ENCODE peak calls at places on chromosomes 3 and 15, in nine cellular contexts. One of them, this sample, is unnamed.

GRCh38 chr3:64878372-64878771 is 190.6 kb upstream of the ADAMTS9 start:
- DNase-seq in RWPE1: no peak
- DNase-seq in endothelial cell: no peak
- DNase-seq in stimulated activated CD4-positive, alpha-beta T cell treated with anti-CD3 and anti-CD28 coated beads, Interleukin-2, amount 100 ng/mL, for 48 hours: no peak
- DNase-seq in DMS153: no peak
- DNase-seq in bronchial epithelial cell: peak
- DNase-seq in NCI-H345: no peak
- DNase-seq in T-helper 2 cell: no peak
- DNase-seq in NCI-H187 treated with DMSO at 0.1 percent for 48 hours: no peak
- DNase-seq in this sample: no peak

GRCh38 chr15:49686626-49687025 is 65.8 kb downstream of the DTWD1 start:
- DNase-seq in NCI-H187 treated with DMSO at 0.1 percent for 48 hours: no peak
- DNase-seq in DMS153: no peak
- DNase-seq in NCI-H345: no peak
- DNase-seq in T-helper 2 cell: no peak
- DNase-seq in bronchial epithelial cell: peak
- DNase-seq in stimulated activated CD4-positive, alpha-beta T cell treated with anti-CD3 and anti-CD28 coated beads, Interleukin-2, amount 100 ng/mL, for 48 hours: no peak
- DNase-seq in endothelial cell: no peak
- DNase-seq in RWPE1: peak
- DNase-seq in this sample: no peak

GRCh38 chr3:42228796-42229195 is 37.2 kb downstream of the CCK start:
- DNase-seq in NCI-H187 treated with DMSO at 0.1 percent for 48 hours: no peak
- DNase-seq in NCI-H345: peak
- DNase-seq in RWPE1: peak
- DNase-seq in bronchial epithelial cell: peak
- DNase-seq in DMS153: no peak
- DNase-seq in endothelial cell: no peak
- DNase-seq in T-helper 2 cell: no peak
- DNase-seq in stimulated activated CD4-positive, alpha-beta T cell treated with anti-CD3 and anti-CD28 coated beads, Interleukin-2, amount 100 ng/mL, for 48 hours: no peak
- DNase-seq in this sample: no peak

GRCh38 chr15:71385026-71385425 is 269.8 kb downstream of the THSD4 start:
- DNase-seq in bronchial epithelial cell: no peak
- DNase-seq in RWPE1: no peak
- DNase-seq in endothelial cell: no peak
- DNase-seq in DMS153: no peak
- DNase-seq in NCI-H187 treated with DMSO at 0.1 percent for 48 hours: no peak
- DNase-seq in T-helper 2 cell: no peak
- DNase-seq in stimulated activated CD4-positive, alpha-beta T cell treated with anti-CD3 and anti-CD28 coated beads, Interleukin-2, amount 100 ng/mL, for 48 hours: no peak
- DNase-seq in NCI-H345: peak
- DNase-seq in this sample: no peak

GRCh38 chr15:101123222-101123910 is 128.5 kb downstream of the CHSY1 start:
- DNase-seq in bronchial epithelial cell: no peak
- DNase-seq in T-helper 2 cell: no peak
- DNase-seq in NCI-H187 treated with DMSO at 0.1 percent for 48 hours: no peak
- DNase-seq in endothelial cell: no peak
- DNase-seq in NCI-H345: no peak
- DNase-seq in stimulated activated CD4-positive, alpha-beta T cell treated with anti-CD3 and anti-CD28 coated beads, Interleukin-2, amount 100 ng/mL, for 48 hours: no peak
- DNase-seq in DMS153: no peak
- DNase-seq in RWPE1: no peak
- DNase-seq in this sample: no peak

GRCh38 chr15:34944946-34945345 is 24.6 kb downstream of the AQR start:
- DNase-seq in endothelial cell: no peak
- DNase-seq in stimulated activated CD4-positive, alpha-beta T cell treated with anti-CD3 and anti-CD28 coated beads, Interleukin-2, amount 100 ng/mL, for 48 hours: no peak
- DNase-seq in RWPE1: no peak
- DNase-seq in NCI-H187 treated with DMSO at 0.1 percent for 48 hours: no peak
- DNase-seq in DMS153: no peak
- DNase-seq in NCI-H345: no peak
- DNase-seq in bronchial epithelial cell: no peak
- DNase-seq in T-helper 2 cell: no peak
- DNase-seq in this sample: no peak

GRCh38 chr3:171516765-171517164 is 56.6 kb upstream of the TNIK start:
- DNase-seq in NCI-H187 treated with DMSO at 0.1 percent for 48 hours: no peak
- DNase-seq in NCI-H345: no peak
- DNase-seq in RWPE1: no peak
- DNase-seq in endothelial cell: no peak
- DNase-seq in T-helper 2 cell: no peak
- DNase-seq in bronchial epithelial cell: no peak
- DNase-seq in DMS153: no peak
- DNase-seq in stimulated activated CD4-positive, alpha-beta T cell treated with anti-CD3 and anti-CD28 coated beads, Interleukin-2, amount 100 ng/mL, for 48 hours: no peak
- DNase-seq in this sample: no peak

GRCh38 chr3:50392101-50392715 is 32.9 kb upstream of the TMEM115 start:
- DNase-seq in stimulated activated CD4-positive, alpha-beta T cell treated with anti-CD3 and anti-CD28 coated beads, Interleukin-2, amount 100 ng/mL, for 48 hours: no peak
- DNase-seq in endothelial cell: no peak
- DNase-seq in NCI-H187 treated with DMSO at 0.1 percent for 48 hours: no peak
- DNase-seq in T-helper 2 cell: no peak
- DNase-seq in DMS153: no peak
- DNase-seq in NCI-H345: no peak
- DNase-seq in RWPE1: no peak
- DNase-seq in bronchial epithelial cell: no peak
- DNase-seq in this sample: no peak

GRCh38 chr15:30038667-30039523 is 43.9 kb upstream of the GOLGA8J start:
- DNase-seq in T-helper 2 cell: no peak
- DNase-seq in NCI-H345: peak
- DNase-seq in endothelial cell: no peak
- DNase-seq in NCI-H187 treated with DMSO at 0.1 percent for 48 hours: no peak
- DNase-seq in RWPE1: peak
- DNase-seq in DMS153: no peak
- DNase-seq in stimulated activated CD4-positive, alpha-beta T cell treated with anti-CD3 and anti-CD28 coated beads, Interleukin-2, amount 100 ng/mL, for 48 hours: no peak
- DNase-seq in bronchial epithelial cell: no peak
- DNase-seq in this sample: peak

GRCh38 chr15:61275901-61276300 is 46.8 kb upstream of the RORA start:
- DNase-seq in T-helper 2 cell: no peak
- DNase-seq in DMS153: peak
- DNase-seq in endothelial cell: no peak
- DNase-seq in bronchial epithelial cell: no peak
- DNase-seq in stimulated activated CD4-positive, alpha-beta T cell treated with anti-CD3 and anti-CD28 coated beads, Interleukin-2, amount 100 ng/mL, for 48 hours: no peak
- DNase-seq in NCI-H187 treated with DMSO at 0.1 percent for 48 hours: peak
- DNase-seq in NCI-H345: peak
- DNase-seq in RWPE1: peak
- DNase-seq in this sample: peak

GRCh38 chr3:106058485-106058884 is 189.7 kb upstream of the CBLB start:
- DNase-seq in NCI-H345: no peak
- DNase-seq in bronchial epithelial cell: peak
- DNase-seq in stimulated activated CD4-positive, alpha-beta T cell treated with anti-CD3 and anti-CD28 coated beads, Interleukin-2, amount 100 ng/mL, for 48 hours: no peak
- DNase-seq in T-helper 2 cell: no peak
- DNase-seq in DMS153: no peak
- DNase-seq in NCI-H187 treated with DMSO at 0.1 percent for 48 hours: no peak
- DNase-seq in endothelial cell: no peak
- DNase-seq in RWPE1: no peak
- DNase-seq in this sample: no peak

GRCh38 chr15:96354731-96355560 is 24.4 kb downstream of the NR2F2 start:
- DNase-seq in T-helper 2 cell: no peak
- DNase-seq in RWPE1: no peak
- DNase-seq in DMS153: no peak
- DNase-seq in stimulated activated CD4-positive, alpha-beta T cell treated with anti-CD3 and anti-CD28 coated beads, Interleukin-2, amount 100 ng/mL, for 48 hours: no peak
- DNase-seq in NCI-H187 treated with DMSO at 0.1 percent for 48 hours: no peak
- DNase-seq in endothelial cell: no peak
- DNase-seq in NCI-H345: no peak
- DNase-seq in bronchial epithelial cell: peak
- DNase-seq in this sample: peak

GRCh38 chr3:129688310-129688895 is 81.9 kb upstream of the PLXND1 start:
- DNase-seq in NCI-H345: peak
- DNase-seq in stimulated activated CD4-positive, alpha-beta T cell treated with anti-CD3 and anti-CD28 coated beads, Interleukin-2, amount 100 ng/mL, for 48 hours: no peak
- DNase-seq in T-helper 2 cell: no peak
- DNase-seq in endothelial cell: peak
- DNase-seq in RWPE1: no peak
- DNase-seq in DMS153: peak
- DNase-seq in NCI-H187 treated with DMSO at 0.1 percent for 48 hours: no peak
- DNase-seq in bronchial epithelial cell: no peak
- DNase-seq in this sample: peak

GRCh38 chr15:41465822-41466421 is 27.8 kb upstream of the ITPKA start:
- DNase-seq in stimulated activated CD4-positive, alpha-beta T cell treated with anti-CD3 and anti-CD28 coated beads, Interleukin-2, amount 100 ng/mL, for 48 hours: no peak
- DNase-seq in endothelial cell: peak
- DNase-seq in NCI-H187 treated with DMSO at 0.1 percent for 48 hours: no peak
- DNase-seq in DMS153: no peak
- DNase-seq in bronchial epithelial cell: peak
- DNase-seq in RWPE1: peak
- DNase-seq in NCI-H345: peak
- DNase-seq in T-helper 2 cell: no peak
- DNase-seq in this sample: peak

GRCh38 chr3:63947594-63947993 is 35.4 kb upstream of the SCAANT1 start:
- DNase-seq in T-helper 2 cell: no peak
- DNase-seq in NCI-H187 treated with DMSO at 0.1 percent for 48 hours: no peak
- DNase-seq in bronchial epithelial cell: no peak
- DNase-seq in stimulated activated CD4-positive, alpha-beta T cell treated with anti-CD3 and anti-CD28 coated beads, Interleukin-2, amount 100 ng/mL, for 48 hours: no peak
- DNase-seq in RWPE1: no peak
- DNase-seq in endothelial cell: no peak
- DNase-seq in DMS153: no peak
- DNase-seq in NCI-H345: no peak
- DNase-seq in this sample: no peak